ENCODE peak calls at places on chromosomes 1 and 21, in nine cellular contexts. One of them, this sample, is unnamed.

GRCh38 chr1:23441446-23442148 is 17.0 kb upstream of the TCEA3 start:
- DNase-seq in mammary epithelial cell: no peak
- DNase-seq in Panc1: no peak
- DNase-seq in body of pancreas: no peak
- DNase-seq in right atrium auricular region: no peak
- DNase-seq in psoas muscle: no peak
- DNase-seq in left lung: no peak
- DNase-seq in H1: no peak
- DNase-seq in upper lobe of right lung: no peak
- DNase-seq in this sample: no peak

GRCh38 chr1:16718908-16719533 is 21.3 kb upstream of the RNU1-4 start:
- DNase-seq in mammary epithelial cell: peak; percentile 0
- DNase-seq in Panc1: no peak
- DNase-seq in body of pancreas: peak; percentile 11
- DNase-seq in right atrium auricular region: no peak
- DNase-seq in psoas muscle: peak; percentile 48
- DNase-seq in left lung: peak; percentile 83
- DNase-seq in H1: no peak
- DNase-seq in upper lobe of right lung: no peak
- DNase-seq in this sample: no peak

GRCh38 chr1:67711150-67711849 is 26.3 kb downstream of the GADD45A start:
- DNase-seq in mammary epithelial cell: no peak
- DNase-seq in Panc1: no peak
- DNase-seq in body of pancreas: no peak
- DNase-seq in right atrium auricular region: no peak
- DNase-seq in psoas muscle: no peak
- DNase-seq in left lung: no peak
- DNase-seq in H1: no peak
- DNase-seq in upper lobe of right lung: no peak
- DNase-seq in this sample: no peak

GRCh38 chr1:25033828-25034451 is 103.9 kb upstream of the RUNX3 start:
- DNase-seq in mammary epithelial cell: no peak
- DNase-seq in Panc1: no peak
- DNase-seq in body of pancreas: peak; percentile 28
- DNase-seq in right atrium auricular region: no peak
- DNase-seq in psoas muscle: peak; percentile 65
- DNase-seq in left lung: peak; percentile 92
- DNase-seq in H1: no peak
- DNase-seq in upper lobe of right lung: peak; percentile 77
- DNase-seq in this sample: no peak

GRCh38 chr1:40258445-40258769 is 371 bp downstream of the ZMPSTE24 start:
- DNase-seq in mammary epithelial cell: no peak
- DNase-seq in Panc1: no peak
- DNase-seq in body of pancreas: no peak
- DNase-seq in right atrium auricular region: no peak
- DNase-seq in psoas muscle: no peak
- DNase-seq in left lung: no peak
- DNase-seq in H1: no peak
- DNase-seq in upper lobe of right lung: no peak
- DNase-seq in this sample: no peak

GRCh38 chr21:14533555-14534400 is 12.3 kb downstream of the SAMSN1 start:
- DNase-seq in mammary epithelial cell: peak; percentile 88
- DNase-seq in Panc1: peak; percentile 50
- DNase-seq in body of pancreas: no peak
- DNase-seq in right atrium auricular region: no peak
- DNase-seq in psoas muscle: no peak
- DNase-seq in left lung: no peak
- DNase-seq in H1: no peak
- DNase-seq in upper lobe of right lung: no peak
- DNase-seq in this sample: peak; percentile 38

GRCh38 chr1:214296860-214297699 is 16.1 kb downstream of the SMYD2 start:
- DNase-seq in mammary epithelial cell: peak; percentile 46
- DNase-seq in Panc1: no peak
- DNase-seq in body of pancreas: no peak
- DNase-seq in right atrium auricular region: no peak
- DNase-seq in psoas muscle: no peak
- DNase-seq in left lung: no peak
- DNase-seq in H1: no peak
- DNase-seq in upper lobe of right lung: no peak
- DNase-seq in this sample: peak; percentile 61

GRCh38 chr1:56644064-56644940 is 812 bp upstream of the PRKAA2 start:
- DNase-seq in mammary epithelial cell: no peak
- DNase-seq in Panc1: no peak
- DNase-seq in body of pancreas: peak; percentile 18
- DNase-seq in right atrium auricular region: no peak
- DNase-seq in psoas muscle: peak; percentile 55
- DNase-seq in left lung: peak; percentile 43
- DNase-seq in H1: no peak
- DNase-seq in upper lobe of right lung: no peak
- DNase-seq in this sample: no peak

GRCh38 chr1:53409695-53410094 is 49.5 kb upstream of the DMRTB1 start:
- DNase-seq in mammary epithelial cell: no peak
- DNase-seq in Panc1: no peak
- DNase-seq in body of pancreas: no peak
- DNase-seq in right atrium auricular region: no peak
- DNase-seq in psoas muscle: no peak
- DNase-seq in left lung: no peak
- DNase-seq in H1: no peak
- DNase-seq in upper lobe of right lung: no peak
- DNase-seq in this sample: no peak

GRCh38 chr1:10528066-10529014 is 53.6 kb downstream of the PEX14 start:
- DNase-seq in mammary epithelial cell: peak; percentile 83
- DNase-seq in Panc1: peak; percentile 92
- DNase-seq in body of pancreas: peak; percentile 35
- DNase-seq in right atrium auricular region: peak; percentile 76
- DNase-seq in psoas muscle: peak; percentile 83
- DNase-seq in left lung: no peak
- DNase-seq in H1: no peak
- DNase-seq in upper lobe of right lung: no peak
- DNase-seq in this sample: peak; percentile 89

GRCh38 chr1:244730934-244731434 is 78.1 kb downstream of the DESI2 start:
- DNase-seq in mammary epithelial cell: no peak
- DNase-seq in Panc1: no peak
- DNase-seq in body of pancreas: no peak
- DNase-seq in right atrium auricular region: no peak
- DNase-seq in psoas muscle: no peak
- DNase-seq in left lung: no peak
- DNase-seq in H1: no peak
- DNase-seq in upper lobe of right lung: no peak
- DNase-seq in this sample: no peak

GRCh38 chr1:60922304-60922703 is 160.1 kb upstream of the NFIA start:
- DNase-seq in mammary epithelial cell: no peak
- DNase-seq in Panc1: no peak
- DNase-seq in body of pancreas: no peak
- DNase-seq in right atrium auricular region: peak; percentile 72
- DNase-seq in psoas muscle: peak; percentile 65
- DNase-seq in left lung: no peak
- DNase-seq in H1: no peak
- DNase-seq in upper lobe of right lung: no peak
- DNase-seq in this sample: no peak

DNA sequence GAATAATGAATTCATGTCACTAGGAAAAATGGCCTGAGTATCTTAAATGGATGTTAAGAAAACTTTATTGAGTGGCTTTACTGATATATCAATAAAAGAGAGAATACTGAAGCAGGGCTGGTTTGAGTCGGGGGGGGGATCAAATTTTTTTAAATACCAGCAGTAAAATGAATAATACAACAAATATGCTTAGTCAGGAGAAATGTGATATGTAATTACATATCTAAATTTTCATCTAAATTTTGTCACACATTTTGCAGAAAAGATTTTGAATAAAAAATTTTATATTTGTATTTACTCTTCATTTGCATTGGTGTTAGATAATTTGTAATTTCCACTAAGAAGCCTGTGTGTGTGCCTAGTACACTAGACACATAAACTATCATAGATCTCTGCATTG is 2300.2 kb downstream of the MRPL39 start:
- DNase-seq in mammary epithelial cell: no peak
- DNase-seq in Panc1: no peak
- DNase-seq in body of pancreas: no peak
- DNase-seq in right atrium auricular region: no peak
- DNase-seq in psoas muscle: no peak
- DNase-seq in left lung: no peak
- DNase-seq in H1: no peak
- DNase-seq in upper lobe of right lung: no peak
- DNase-seq in this sample: no peak
- H3K4me3 ChIP-seq in mammary epithelial cell: no peak overlapping the region
- H3K4me3 ChIP-seq in Panc1: no peak overlapping the region
- H3K4me3 ChIP-seq in body of pancreas: no peak overlapping the region
- H3K4me3 ChIP-seq in right atrium auricular region: no peak overlapping the region
- H3K4me3 ChIP-seq in psoas muscle: no peak overlapping the region
- H3K4me3 ChIP-seq in left lung: no peak overlapping the region
- H3K4me3 ChIP-seq in H1: no peak overlapping the region
- H3K4me3 ChIP-seq in upper lobe of right lung: no peak overlapping the region
- H3K4me3 ChIP-seq in this sample: no peak overlapping the region

GRCh38 chr1:110471131-110471530 is 20.2 kb downstream of the PROK1 start:
- DNase-seq in mammary epithelial cell: no peak
- DNase-seq in Panc1: no peak
- DNase-seq in body of pancreas: no peak
- DNase-seq in right atrium auricular region: no peak
- DNase-seq in psoas muscle: no peak
- DNase-seq in left lung: no peak
- DNase-seq in H1: no peak
- DNase-seq in upper lobe of right lung: no peak
- DNase-seq in this sample: no peak
- TF ChIP-seq CTCF in mammary epithelial cell: no peak
- TF ChIP-seq CTCF in Panc1: peak; percentile 32
- TF ChIP-seq CTCF in body of pancreas: no peak
- TF ChIP-seq CTCF in right atrium auricular region: no peak
- TF ChIP-seq CTCF in psoas muscle: no peak
- TF ChIP-seq CTCF in left lung: no peak
- TF ChIP-seq CTCF in H1: no peak
- TF ChIP-seq CTCF in upper lobe of right lung: no peak
- TF ChIP-seq CTCF in this sample: no peak

DNA sequence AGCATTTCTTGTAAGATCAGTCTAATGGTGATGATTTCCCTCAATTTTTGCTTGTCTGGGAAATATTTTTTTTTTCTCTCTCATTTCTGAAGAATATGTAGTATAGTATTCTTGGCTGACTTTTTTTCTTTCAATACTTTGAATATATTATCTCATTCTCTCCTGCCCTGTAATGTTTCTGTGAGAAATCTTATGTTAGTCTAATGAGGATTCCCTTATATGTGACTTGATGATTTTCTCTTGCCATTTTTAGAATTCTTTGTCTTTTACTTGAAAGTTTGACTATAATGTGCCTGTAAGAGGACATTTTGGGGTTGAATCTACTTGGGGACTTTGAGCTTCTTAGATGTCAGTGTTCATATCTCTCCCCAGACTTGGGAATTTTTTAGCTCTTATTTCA is 40.0 kb upstream of the PCBP3 start:
- DNase-seq in mammary epithelial cell: no peak
- DNase-seq in Panc1: no peak
- DNase-seq in body of pancreas: no peak
- DNase-seq in right atrium auricular region: no peak
- DNase-seq in psoas muscle: no peak
- DNase-seq in left lung: no peak
- DNase-seq in H1: no peak
- DNase-seq in upper lobe of right lung: no peak
- DNase-seq in this sample: no peak
- H3K27me3 ChIP-seq in mammary epithelial cell: no peaks in the 10 kb centered on the region
- H3K27me3 ChIP-seq in Panc1: no peaks in the 10 kb centered on the region
- H3K27me3 ChIP-seq in body of pancreas: no peaks in the 10 kb centered on the region
- H3K27me3 ChIP-seq in right atrium auricular region: no peaks in the 10 kb centered on the region
- H3K27me3 ChIP-seq in psoas muscle: no peaks in the 10 kb centered on the region
- H3K27me3 ChIP-seq in left lung: no peaks in the 10 kb centered on the region
- H3K27me3 ChIP-seq in H1: peaks cover 3% of the 10 kb centered on the region
- H3K27me3 ChIP-seq in upper lobe of right lung: no peaks in the 10 kb centered on the region
- H3K27me3 ChIP-seq in this sample: peaks cover 6% of the 10 kb centered on the region

GRCh38 chr1:32249831-32250525 is 1.1 kb upstream of the LCK start:
- DNase-seq in mammary epithelial cell: no peak
- DNase-seq in Panc1: no peak
- DNase-seq in body of pancreas: peak; percentile 30
- DNase-seq in right atrium auricular region: no peak
- DNase-seq in psoas muscle: peak; percentile 72
- DNase-seq in left lung: no peak
- DNase-seq in H1: no peak
- DNase-seq in upper lobe of right lung: no peak
- DNase-seq in this sample: no peak

GRCh38 chr1:32257227-32257508 is 6.1 kb downstream of the LCK start:
- DNase-seq in mammary epithelial cell: no peak
- DNase-seq in Panc1: no peak
- DNase-seq in body of pancreas: no peak
- DNase-seq in right atrium auricular region: no peak
- DNase-seq in psoas muscle: no peak
- DNase-seq in left lung: no peak
- DNase-seq in H1: no peak
- DNase-seq in upper lobe of right lung: no peak
- DNase-seq in this sample: no peak

GRCh38 chr1:32250893-32251716 is at the start of gene LCK:
- DNase-seq in mammary epithelial cell: no peak
- DNase-seq in Panc1: no peak
- DNase-seq in body of pancreas: no peak
- DNase-seq in right atrium auricular region: no peak
- DNase-seq in psoas muscle: no peak
- DNase-seq in left lung: no peak
- DNase-seq in H1: no peak
- DNase-seq in upper lobe of right lung: no peak
- DNase-seq in this sample: no peak

GRCh38 chr1:32256473-32257226 is 5.6 kb downstream of the LCK start:
- DNase-seq in mammary epithelial cell: no peak
- DNase-seq in Panc1: no peak
- DNase-seq in body of pancreas: no peak
- DNase-seq in right atrium auricular region: no peak
- DNase-seq in psoas muscle: no peak
- DNase-seq in left lung: no peak
- DNase-seq in H1: no peak
- DNase-seq in upper lobe of right lung: no peak
- DNase-seq in this sample: no peak

GRCh38 chr1:32255072-32256071 is 4.3 kb downstream of the LCK start:
- DNase-seq in mammary epithelial cell: no peak
- DNase-seq in Panc1: no peak
- DNase-seq in body of pancreas: no peak
- DNase-seq in right atrium auricular region: no peak
- DNase-seq in psoas muscle: no peak
- DNase-seq in left lung: no peak
- DNase-seq in H1: no peak
- DNase-seq in upper lobe of right lung: no peak
- DNase-seq in this sample: no peak
- H3K4me3 ChIP-seq in mammary epithelial cell: no peak overlapping the region
- H3K4me3 ChIP-seq in Panc1: no peak overlapping the region
- H3K4me3 ChIP-seq in body of pancreas: no peak overlapping the region
- H3K4me3 ChIP-seq in right atrium auricular region: no peak overlapping the region
- H3K4me3 ChIP-seq in psoas muscle: no peak overlapping the region
- H3K4me3 ChIP-seq in left lung: no peak overlapping the region
- H3K4me3 ChIP-seq in H1: no peak overlapping the region
- H3K4me3 ChIP-seq in upper lobe of right lung: no peak overlapping the region
- H3K4me3 ChIP-seq in this sample: no peak overlapping the region

This sample was measured in kidney epithelial cell.